ENCODE peak calls at places on chromosomes 4 and X, in nine cellular contexts. One of them, this sample, is unnamed.

GRCh38 chr4:104826171-104826570 is 320.5 kb upstream of the TET2 start:
- DNase-seq in activated T-cell treated with anti-CD3 and anti-CD28 coated beads for 48 hours: no peak
- DNase-seq in HuH-7.5: no peak
- DNase-seq in omental fat pad: no peak
- DNase-seq in pancreas: no peak
- DNase-seq in activated naive CD4-positive, alpha-beta T cell treated with anti-CD3 and anti-CD28 coated beads, Interleukin-2, amount 50 U/mL, for 16 hours: no peak
- DNase-seq in PC-3: peak; percentile 44
- DNase-seq in dermis microvascular lymphatic vessel endothelial cell: no peak
- DNase-seq in BE2C: no peak
- DNase-seq in this sample: no peak

GRCh38 chr4:139453041-139453370 is 915 bp upstream of the RAB33B start:
- DNase-seq in activated T-cell treated with anti-CD3 and anti-CD28 coated beads for 48 hours: no peak
- DNase-seq in HuH-7.5: peak; percentile 70
- DNase-seq in omental fat pad: no peak
- DNase-seq in pancreas: no peak
- DNase-seq in activated naive CD4-positive, alpha-beta T cell treated with anti-CD3 and anti-CD28 coated beads, Interleukin-2, amount 50 U/mL, for 16 hours: peak; percentile 65
- DNase-seq in PC-3: peak; percentile 65
- DNase-seq in dermis microvascular lymphatic vessel endothelial cell: peak; percentile 55
- DNase-seq in BE2C: no peak
- DNase-seq in this sample: no peak

GRCh38 chrX:65932173-65933084 is 107.5 kb downstream of the VSIG4 start:
- DNase-seq in activated T-cell treated with anti-CD3 and anti-CD28 coated beads for 48 hours: no peak
- DNase-seq in HuH-7.5: no peak
- DNase-seq in omental fat pad: no peak
- DNase-seq in pancreas: no peak
- DNase-seq in activated naive CD4-positive, alpha-beta T cell treated with anti-CD3 and anti-CD28 coated beads, Interleukin-2, amount 50 U/mL, for 16 hours: peak; percentile 37
- DNase-seq in PC-3: peak; percentile 86
- DNase-seq in dermis microvascular lymphatic vessel endothelial cell: no peak
- DNase-seq in BE2C: no peak
- DNase-seq in this sample: peak; percentile 14

GRCh38 chrX:119942173-119942819 is 1.3 kb downstream of the NKAP start:
- DNase-seq in activated T-cell treated with anti-CD3 and anti-CD28 coated beads for 48 hours: no peak
- DNase-seq in HuH-7.5: no peak
- DNase-seq in omental fat pad: no peak
- DNase-seq in pancreas: no peak
- DNase-seq in activated naive CD4-positive, alpha-beta T cell treated with anti-CD3 and anti-CD28 coated beads, Interleukin-2, amount 50 U/mL, for 16 hours: no peak
- DNase-seq in PC-3: no peak
- DNase-seq in dermis microvascular lymphatic vessel endothelial cell: no peak
- DNase-seq in BE2C: no peak
- DNase-seq in this sample: no peak

GRCh38 chr4:177444911-177445736 is 2.9 kb upstream of the AGA start:
- DNase-seq in activated T-cell treated with anti-CD3 and anti-CD28 coated beads for 48 hours: no peak
- DNase-seq in HuH-7.5: no peak
- DNase-seq in omental fat pad: no peak
- DNase-seq in pancreas: no peak
- DNase-seq in activated naive CD4-positive, alpha-beta T cell treated with anti-CD3 and anti-CD28 coated beads, Interleukin-2, amount 50 U/mL, for 16 hours: no peak
- DNase-seq in PC-3: no peak
- DNase-seq in dermis microvascular lymphatic vessel endothelial cell: no peak
- DNase-seq in BE2C: no peak
- DNase-seq in this sample: no peak

GRCh38 chr4:140756292-140757219 is at the start of gene TBC1D9:
- DNase-seq in activated T-cell treated with anti-CD3 and anti-CD28 coated beads for 48 hours: peak; percentile 3
- DNase-seq in HuH-7.5: peak; percentile 46
- DNase-seq in omental fat pad: peak; percentile 75
- DNase-seq in pancreas: peak; percentile 87
- DNase-seq in activated naive CD4-positive, alpha-beta T cell treated with anti-CD3 and anti-CD28 coated beads, Interleukin-2, amount 50 U/mL, for 16 hours: peak; percentile 11
- DNase-seq in PC-3: peak; percentile 61
- DNase-seq in dermis microvascular lymphatic vessel endothelial cell: peak; percentile 94
- DNase-seq in BE2C: peak; percentile 71
- DNase-seq in this sample: peak; percentile 83

GRCh38 chr4:172892300-172892699 is 276.3 kb upstream of the GALNT7 start:
- DNase-seq in activated T-cell treated with anti-CD3 and anti-CD28 coated beads for 48 hours: no peak
- DNase-seq in HuH-7.5: no peak
- DNase-seq in omental fat pad: no peak
- DNase-seq in pancreas: no peak
- DNase-seq in activated naive CD4-positive, alpha-beta T cell treated with anti-CD3 and anti-CD28 coated beads, Interleukin-2, amount 50 U/mL, for 16 hours: no peak
- DNase-seq in PC-3: peak; percentile 52
- DNase-seq in dermis microvascular lymphatic vessel endothelial cell: peak; percentile 2
- DNase-seq in BE2C: peak; percentile 20
- DNase-seq in this sample: no peak

GRCh38 chrX:17039826-17040225 is 93.4 kb downstream of the REPS2 start:
- DNase-seq in activated T-cell treated with anti-CD3 and anti-CD28 coated beads for 48 hours: no peak
- DNase-seq in HuH-7.5: no peak
- DNase-seq in omental fat pad: no peak
- DNase-seq in pancreas: no peak
- DNase-seq in activated naive CD4-positive, alpha-beta T cell treated with anti-CD3 and anti-CD28 coated beads, Interleukin-2, amount 50 U/mL, for 16 hours: no peak
- DNase-seq in PC-3: peak; percentile 53
- DNase-seq in dermis microvascular lymphatic vessel endothelial cell: no peak
- DNase-seq in BE2C: no peak
- DNase-seq in this sample: no peak

GRCh38 chrX:155682834-155683233 is 70.1 kb upstream of the TMLHE start:
- DNase-seq in activated T-cell treated with anti-CD3 and anti-CD28 coated beads for 48 hours: no peak
- DNase-seq in HuH-7.5: no peak
- DNase-seq in omental fat pad: no peak
- DNase-seq in pancreas: no peak
- DNase-seq in activated naive CD4-positive, alpha-beta T cell treated with anti-CD3 and anti-CD28 coated beads, Interleukin-2, amount 50 U/mL, for 16 hours: no peak
- DNase-seq in PC-3: no peak
- DNase-seq in dermis microvascular lymphatic vessel endothelial cell: no peak
- DNase-seq in BE2C: no peak
- DNase-seq in this sample: no peak

GRCh38 chr4:25922812-25923369 is 8.9 kb downstream of the SMIM20 start:
- DNase-seq in activated T-cell treated with anti-CD3 and anti-CD28 coated beads for 48 hours: no peak
- DNase-seq in HuH-7.5: no peak
- DNase-seq in omental fat pad: no peak
- DNase-seq in pancreas: no peak
- DNase-seq in activated naive CD4-positive, alpha-beta T cell treated with anti-CD3 and anti-CD28 coated beads, Interleukin-2, amount 50 U/mL, for 16 hours: no peak
- DNase-seq in PC-3: no peak
- DNase-seq in dermis microvascular lymphatic vessel endothelial cell: no peak
- DNase-seq in BE2C: no peak
- DNase-seq in this sample: no peak

GRCh38 chrX:18351774-18352173 is 2.7 kb downstream of the SCML2 start:
- DNase-seq in activated T-cell treated with anti-CD3 and anti-CD28 coated beads for 48 hours: no peak
- DNase-seq in HuH-7.5: no peak
- DNase-seq in omental fat pad: no peak
- DNase-seq in pancreas: no peak
- DNase-seq in activated naive CD4-positive, alpha-beta T cell treated with anti-CD3 and anti-CD28 coated beads, Interleukin-2, amount 50 U/mL, for 16 hours: no peak
- DNase-seq in PC-3: no peak
- DNase-seq in dermis microvascular lymphatic vessel endothelial cell: no peak
- DNase-seq in BE2C: no peak
- DNase-seq in this sample: no peak

GRCh38 chrX:131985526-131986049 is 37.5 kb upstream of the STK26 start:
- DNase-seq in activated T-cell treated with anti-CD3 and anti-CD28 coated beads for 48 hours: no peak
- DNase-seq in HuH-7.5: peak; percentile 4
- DNase-seq in omental fat pad: no peak
- DNase-seq in pancreas: no peak
- DNase-seq in activated naive CD4-positive, alpha-beta T cell treated with anti-CD3 and anti-CD28 coated beads, Interleukin-2, amount 50 U/mL, for 16 hours: no peak
- DNase-seq in PC-3: no peak
- DNase-seq in dermis microvascular lymphatic vessel endothelial cell: no peak
- DNase-seq in BE2C: no peak
- DNase-seq in this sample: no peak

GRCh38 chrX:23752740-23753435 is 9.8 kb upstream of the ACOT9 start:
- DNase-seq in activated T-cell treated with anti-CD3 and anti-CD28 coated beads for 48 hours: no peak
- DNase-seq in HuH-7.5: no peak
- DNase-seq in omental fat pad: no peak
- DNase-seq in pancreas: no peak
- DNase-seq in activated naive CD4-positive, alpha-beta T cell treated with anti-CD3 and anti-CD28 coated beads, Interleukin-2, amount 50 U/mL, for 16 hours: no peak
- DNase-seq in PC-3: peak; percentile 73
- DNase-seq in dermis microvascular lymphatic vessel endothelial cell: no peak
- DNase-seq in BE2C: no peak
- DNase-seq in this sample: no peak

GRCh38 chr4:8090312-8090711 is 68.3 kb downstream of the ABLIM2 start:
- DNase-seq in activated T-cell treated with anti-CD3 and anti-CD28 coated beads for 48 hours: no peak
- DNase-seq in HuH-7.5: no peak
- DNase-seq in omental fat pad: no peak
- DNase-seq in pancreas: no peak
- DNase-seq in activated naive CD4-positive, alpha-beta T cell treated with anti-CD3 and anti-CD28 coated beads, Interleukin-2, amount 50 U/mL, for 16 hours: no peak
- DNase-seq in PC-3: peak; percentile 90
- DNase-seq in dermis microvascular lymphatic vessel endothelial cell: peak; percentile 99
- DNase-seq in BE2C: no peak
- DNase-seq in this sample: no peak

GRCh38 chr4:153794001-153794400 is 5.1 kb upstream of the SFRP2 start:
- DNase-seq in activated T-cell treated with anti-CD3 and anti-CD28 coated beads for 48 hours: no peak
- DNase-seq in HuH-7.5: no peak
- DNase-seq in omental fat pad: no peak
- DNase-seq in pancreas: no peak
- DNase-seq in activated naive CD4-positive, alpha-beta T cell treated with anti-CD3 and anti-CD28 coated beads, Interleukin-2, amount 50 U/mL, for 16 hours: no peak
- DNase-seq in PC-3: peak; percentile 29
- DNase-seq in dermis microvascular lymphatic vessel endothelial cell: no peak
- DNase-seq in BE2C: no peak
- DNase-seq in this sample: no peak